ENCODE peak calls at places on chromosomes 2 and 18, in nine cellular contexts. One of them, this sample, is unnamed.

GRCh38 chr2:185241556-185241955 is 497.0 kb upstream of the FSIP2 start:
- DNase-seq in SK-N-SH: no peak
- DNase-seq in A549: no peak
- DNase-seq in HepG2: no peak
- DNase-seq in GM12878: no peak
- DNase-seq in K562: no peak
- DNase-seq in GM23338: no peak
- DNase-seq in HCT116: no peak
- DNase-seq in HL-60: no peak
- DNase-seq in this sample: no peak

GRCh38 chr2:12169721-12170120 is 423.3 kb downstream of the LPIN1 start:
- DNase-seq in HL-60: no peak
- DNase-seq in GM12878: no peak
- DNase-seq in SK-N-SH: no peak
- DNase-seq in GM23338: no peak
- DNase-seq in HepG2: no peak
- DNase-seq in HCT116: no peak
- DNase-seq in A549: no peak
- DNase-seq in K562: no peak
- DNase-seq in this sample: no peak

GRCh38 chr2:230757476-230757875 is 44.8 kb downstream of the CAB39 start:
- DNase-seq in GM12878: no peak
- DNase-seq in HCT116: no peak
- DNase-seq in HepG2: no peak
- DNase-seq in A549: no peak
- DNase-seq in K562: no peak
- DNase-seq in SK-N-SH: no peak
- DNase-seq in HL-60: no peak
- DNase-seq in GM23338: no peak
- DNase-seq in this sample: no peak

GRCh38 chr2:64781991-64782390 is 128.3 kb upstream of the SERTAD2 start:
- DNase-seq in HL-60: no peak
- DNase-seq in HCT116: no peak
- DNase-seq in HepG2: no peak
- DNase-seq in GM12878: no peak
- DNase-seq in K562: no peak
- DNase-seq in GM23338: no peak
- DNase-seq in A549: no peak
- DNase-seq in SK-N-SH: no peak
- DNase-seq in this sample: no peak

GRCh38 chr2:190869721-190870120 is 10.9 kb upstream of the GLS start:
- DNase-seq in GM12878: no peak
- DNase-seq in HL-60: no peak
- DNase-seq in HepG2: no peak
- DNase-seq in SK-N-SH: no peak
- DNase-seq in K562: no peak
- DNase-seq in HCT116: no peak
- DNase-seq in GM23338: peak; percentile 66
- DNase-seq in A549: no peak
- DNase-seq in this sample: no peak

GRCh38 chr18:44679912-44680270 is 797 bp upstream of the SETBP1 start:
- DNase-seq in GM12878: no peak
- DNase-seq in HL-60: no peak
- DNase-seq in HCT116: no peak
- DNase-seq in A549: peak; percentile 54
- DNase-seq in K562: peak; percentile 6
- DNase-seq in SK-N-SH: peak; percentile 82
- DNase-seq in HepG2: no peak
- DNase-seq in GM23338: peak; percentile 72
- DNase-seq in this sample: no peak

GRCh38 chr2:174874081-174874480 is 109.8 kb upstream of the CHRNA1 start:
- DNase-seq in GM12878: no peak
- DNase-seq in HL-60: no peak
- DNase-seq in SK-N-SH: no peak
- DNase-seq in K562: no peak
- DNase-seq in GM23338: no peak
- DNase-seq in A549: no peak
- DNase-seq in HCT116: no peak
- DNase-seq in HepG2: no peak
- DNase-seq in this sample: no peak

GRCh38 chr2:215624423-215624829 is 188.6 kb upstream of the FN1 start:
- DNase-seq in GM23338: peak; percentile 22
- DNase-seq in HepG2: peak; percentile 95
- DNase-seq in HL-60: peak; percentile 60
- DNase-seq in GM12878: no peak
- DNase-seq in K562: no peak
- DNase-seq in A549: peak; percentile 56
- DNase-seq in HCT116: no peak
- DNase-seq in SK-N-SH: no peak
- DNase-seq in this sample: no peak

DNA sequence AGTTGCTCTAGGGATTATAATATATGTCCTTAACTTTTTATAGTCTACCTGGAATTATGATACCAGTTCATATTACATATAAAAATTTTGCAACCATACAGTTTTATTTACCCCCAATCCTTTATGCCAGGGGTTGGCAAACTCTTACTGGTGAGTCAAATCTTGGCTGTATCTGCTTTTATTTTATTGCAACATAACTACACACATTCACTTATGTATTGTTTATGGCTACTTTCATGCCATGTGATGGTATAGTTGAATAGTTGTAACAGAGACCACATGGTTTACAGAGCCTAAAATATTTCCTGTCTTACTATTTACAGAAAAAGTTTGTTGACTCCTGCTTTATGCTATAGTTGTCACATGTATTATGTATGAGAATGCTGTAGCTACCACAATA is 25.8 kb upstream of the DLX2 start:
- DNase-seq in HCT116: no peak
- DNase-seq in GM12878: no peak
- DNase-seq in K562: no peak
- DNase-seq in A549: no peak
- DNase-seq in GM23338: no peak
- DNase-seq in HL-60: no peak
- DNase-seq in SK-N-SH: no peak
- DNase-seq in HepG2: no peak
- DNase-seq in this sample: no peak
- TF ChIP-seq REST in HCT116: no peak
- TF ChIP-seq REST in GM12878: no peak
- TF ChIP-seq REST in K562: no peak
- TF ChIP-seq REST in A549: no peak
- TF ChIP-seq REST in GM23338: no peak
- TF ChIP-seq REST in HL-60: no peak
- TF ChIP-seq REST in SK-N-SH: no peak
- TF ChIP-seq REST in HepG2: no peak
- TF ChIP-seq REST in this sample: no peak

GRCh38 chr2:9184319-9184807 is 22.2 kb upstream of the ASAP2 start:
- DNase-seq in HCT116: no peak
- DNase-seq in K562: no peak
- DNase-seq in SK-N-SH: no peak
- DNase-seq in HL-60: no peak
- DNase-seq in A549: no peak
- DNase-seq in HepG2: no peak
- DNase-seq in GM12878: no peak
- DNase-seq in GM23338: no peak
- DNase-seq in this sample: no peak

GRCh38 chr2:9178110-9178904 is 28.3 kb upstream of the ASAP2 start:
- DNase-seq in GM23338: peak; percentile 40
- DNase-seq in HL-60: no peak
- DNase-seq in K562: no peak
- DNase-seq in HCT116: no peak
- DNase-seq in GM12878: peak; percentile 2
- DNase-seq in HepG2: no peak
- DNase-seq in SK-N-SH: no peak
- DNase-seq in A549: no peak
- DNase-seq in this sample: no peak

GRCh38 chr2:9174771-9175441 is 31.7 kb upstream of the ASAP2 start:
- DNase-seq in GM23338: peak; percentile 51
- DNase-seq in GM12878: no peak
- DNase-seq in HL-60: no peak
- DNase-seq in K562: no peak
- DNase-seq in A549: no peak
- DNase-seq in SK-N-SH: no peak
- DNase-seq in HepG2: no peak
- DNase-seq in HCT116: no peak
- DNase-seq in this sample: no peak

GRCh38 chr2:9179572-9180201 is 26.9 kb upstream of the ASAP2 start:
- DNase-seq in HCT116: peak; percentile 83
- DNase-seq in SK-N-SH: no peak
- DNase-seq in A549: peak; percentile 74
- DNase-seq in GM12878: no peak
- DNase-seq in GM23338: no peak
- DNase-seq in HepG2: peak; percentile 78
- DNase-seq in K562: no peak
- DNase-seq in HL-60: no peak
- DNase-seq in this sample: peak; percentile 78

GRCh38 chr2:9178905-9179571 is 27.6 kb upstream of the ASAP2 start:
- DNase-seq in HepG2: peak; percentile 93
- DNase-seq in GM12878: peak; percentile 17
- DNase-seq in A549: peak; percentile 26
- DNase-seq in HCT116: no peak
- DNase-seq in HL-60: no peak
- DNase-seq in K562: no peak
- DNase-seq in SK-N-SH: no peak
- DNase-seq in GM23338: no peak
- DNase-seq in this sample: no peak
- TF ChIP-seq REST in HepG2: no peak
- TF ChIP-seq REST in GM12878: no peak
- TF ChIP-seq REST in A549: no peak
- TF ChIP-seq REST in HCT116: no peak
- TF ChIP-seq REST in HL-60: no peak
- TF ChIP-seq REST in K562: no peak
- TF ChIP-seq REST in SK-N-SH: no peak
- TF ChIP-seq REST in GM23338: no peak
- TF ChIP-seq REST in this sample: no peak

DNA sequence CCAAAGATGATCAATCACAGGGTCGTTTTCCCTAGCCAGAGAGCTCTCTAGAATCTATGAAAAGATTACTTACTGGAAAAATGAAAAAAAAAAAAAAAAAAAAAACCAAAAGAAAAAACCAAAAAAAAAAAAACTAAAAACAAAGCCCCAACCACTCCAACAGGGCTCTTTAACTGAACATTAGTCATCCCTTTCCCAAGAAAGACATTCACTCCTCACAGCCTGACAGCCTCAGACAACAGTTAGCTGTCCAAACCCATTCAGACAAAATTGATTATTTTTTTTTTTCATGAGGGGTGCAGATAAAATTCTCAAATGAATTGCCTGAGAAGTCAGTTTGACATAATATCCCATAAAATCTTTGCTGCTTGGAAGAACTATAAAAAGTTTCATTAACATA is 206.0 kb upstream of the REV1 start:
- DNase-seq in HL-60: no peak
- DNase-seq in GM23338: no peak
- DNase-seq in K562: no peak
- DNase-seq in A549: no peak
- DNase-seq in SK-N-SH: no peak
- DNase-seq in HepG2: no peak
- DNase-seq in GM12878: no peak
- DNase-seq in HCT116: no peak
- DNase-seq in this sample: no peak
- TF ChIP-seq REST in HL-60: no peak
- TF ChIP-seq REST in GM23338: no peak
- TF ChIP-seq REST in K562: no peak
- TF ChIP-seq REST in A549: no peak
- TF ChIP-seq REST in SK-N-SH: no peak
- TF ChIP-seq REST in HepG2: no peak
- TF ChIP-seq REST in GM12878: no peak
- TF ChIP-seq REST in HCT116: no peak
- TF ChIP-seq REST in this sample: no peak

DNA sequence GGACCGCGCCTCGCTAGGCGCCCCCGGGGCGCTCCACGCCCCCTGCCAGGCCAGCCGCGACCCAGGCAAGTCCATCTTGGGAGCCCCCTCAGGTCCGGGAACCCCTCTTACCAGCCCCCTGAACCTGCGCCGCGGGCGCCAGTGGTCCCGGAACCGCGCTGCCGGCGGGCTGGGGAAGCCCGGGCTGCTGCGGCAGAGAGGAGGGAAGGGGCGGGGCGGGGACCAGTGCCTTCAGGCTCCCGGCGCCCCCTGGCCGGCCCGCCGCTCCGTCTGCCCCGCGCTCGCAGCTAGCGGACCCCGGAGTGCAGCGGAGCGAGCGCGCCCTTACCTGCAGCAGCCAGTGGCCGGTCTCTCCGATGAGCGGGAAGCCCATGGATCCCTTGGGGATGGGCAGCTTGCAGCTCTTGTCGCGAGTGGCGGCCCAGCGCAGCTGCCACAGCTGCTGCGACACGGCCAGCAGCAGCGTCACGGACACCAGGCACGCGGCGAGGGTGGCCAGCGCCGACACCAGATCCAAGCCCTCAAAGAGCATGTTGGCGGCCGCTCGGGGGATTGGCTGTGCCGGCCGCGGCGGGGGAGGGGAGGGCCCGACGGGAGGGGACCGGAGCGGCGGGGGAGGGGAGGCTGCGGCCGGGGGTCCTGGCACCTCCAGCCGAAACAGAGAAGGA is at the start of gene CYP26B1:
- DNase-seq in K562: no peak
- DNase-seq in HepG2: no peak
- DNase-seq in SK-N-SH: peak; percentile 66
- DNase-seq in HCT116: no peak
- DNase-seq in HL-60: no peak
- DNase-seq in A549: no peak
- DNase-seq in GM23338: peak; percentile 65
- DNase-seq in GM12878: no peak
- DNase-seq in this sample: no peak
- TF ChIP-seq REST in K562: no peak
- TF ChIP-seq REST in HepG2: no peak
- TF ChIP-seq REST in SK-N-SH: no peak
- TF ChIP-seq REST in HCT116: no peak
- TF ChIP-seq REST in HL-60: no peak
- TF ChIP-seq REST in A549: no peak
- TF ChIP-seq REST in GM23338: no peak
- TF ChIP-seq REST in GM12878: no peak
- TF ChIP-seq REST in this sample: no peak

DNA sequence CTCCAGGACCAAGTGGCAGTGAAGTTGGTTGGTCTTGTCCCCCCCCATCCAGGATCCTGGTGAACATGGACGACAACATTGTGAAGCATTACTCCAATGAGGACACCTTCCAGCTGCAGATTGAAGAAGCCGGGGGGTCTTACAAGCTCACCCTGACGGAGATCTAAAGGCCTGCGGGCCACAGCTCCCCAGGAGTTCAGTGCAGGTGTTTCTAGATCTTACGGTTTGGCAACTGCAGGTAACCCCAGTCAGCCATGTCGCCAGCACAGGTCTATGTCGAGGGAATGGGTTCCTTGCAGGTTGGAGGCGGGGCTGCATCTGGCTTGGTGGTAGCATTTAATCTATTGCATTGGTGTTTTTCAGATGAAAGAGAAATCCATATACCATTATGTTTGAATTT is 42.8 kb upstream of the KLF11 start:
- DNase-seq in A549: no peak
- DNase-seq in HepG2: no peak
- DNase-seq in K562: no peak
- DNase-seq in GM23338: no peak
- DNase-seq in HCT116: no peak
- DNase-seq in HL-60: no peak
- DNase-seq in GM12878: no peak
- DNase-seq in SK-N-SH: no peak
- DNase-seq in this sample: no peak
- TF ChIP-seq REST in A549: no peak
- TF ChIP-seq REST in HepG2: no peak
- TF ChIP-seq REST in K562: no peak
- TF ChIP-seq REST in GM23338: no peak
- TF ChIP-seq REST in HCT116: no peak
- TF ChIP-seq REST in HL-60: no peak
- TF ChIP-seq REST in GM12878: no peak
- TF ChIP-seq REST in SK-N-SH: no peak
- TF ChIP-seq REST in this sample: no peak

This sample was measured in Panc1.